ENCODE peak calls at places on chromosome 7, in eight cellular contexts. N is mammary epithelial cell; V is kidney glomerular epithelial cell; T is mesothelial cell of epicardium; K is CD4-positive, alpha-beta T cell; P is stimulated activated CD8-positive, alpha-beta memory T cell treated with anti-CD3 and anti-CD28 coated beads, Interleukin-4, amount 100 ng/mL, for 48 hours; E is breast epithelium; G is GM12891. Y is an unnamed sample.

GRCh38 chr7:13240349-13240748 is 552.9 kb downstream of the ARL4A start:
- DNase-seq in N (peak), V (peak), T (no peak), K (no peak), P (no peak), E (no peak), G (no peak), Y (no peak)

GRCh38 chr7:90760892-90761291 is 164.8 kb downstream of the CDK14 start:
- DNase-seq in N (no peak), V (no peak), T (no peak), K (no peak), P (no peak), E (no peak), G (no peak), Y (no peak)

GRCh38 chr7:114086491-114086905 is 167.7 kb upstream of the PPP1R3A start:
- DNase-seq in N (no peak), V (no peak), T (no peak), K (no peak), P (no peak), E (no peak), G (no peak), Y (no peak)

GRCh38 chr7:4905171-4905570 is 21.7 kb upstream of the RADIL start:
- DNase-seq in N (no peak), V (no peak), T (no peak), K (no peak), P (no peak), E (no peak), G (no peak), Y (no peak)

GRCh38 chr7:151688236-151688780 is 168.6 kb upstream of the RHEB start:
- DNase-seq in N (no peak), V (no peak), T (no peak), K (no peak), P (no peak), E (no peak), G (no peak), Y (no peak)

GRCh38 chr7:84294907-84295455 is 100.4 kb upstream of the SEMA3A start:
- DNase-seq in N (no peak), V (no peak), T (no peak), K (no peak), P (no peak), E (no peak), G (no peak), Y (no peak)

GRCh38 chr7:46459942-46460341 is 538.9 kb upstream of the IGFBP3 start:
- DNase-seq in N (no peak), V (no peak), T (no peak), K (no peak), P (no peak), E (no peak), G (no peak), Y (no peak)

GRCh38 chr7:29478218-29478617 is 85.4 kb upstream of the PRR15 start:
- DNase-seq in N (no peak), V (no peak), T (no peak), K (no peak), P (no peak), E (no peak), G (no peak), Y (no peak)

GRCh38 chr7:101391991-101392390 is 29.3 kb downstream of the COL26A1 start:
- DNase-seq in N (no peak), V (no peak), T (no peak), K (no peak), P (no peak), E (no peak), G (no peak), Y (no peak)

GRCh38 chr7:128788446-128789412 is 3.0 kb upstream of the CCDC136 start:
- DNase-seq in N (no peak), V (no peak), T (no peak), K (no peak), P (no peak), E (no peak), G (no peak), Y (no peak)

GRCh38 chr7:140214075-140214684 is 37.4 kb upstream of the KDM7A start:
- DNase-seq in N (peak), V (no peak), T (no peak), K (no peak), P (peak), E (no peak), G (no peak), Y (no peak)

Y was measured in tibial nerve.